ENCODE peak calls at places on chromosomes 5 and 9, in five cellular contexts. One of them, this sample, is unnamed.

GRCh38 chr5:170596482-170596881 is 92.7 kb downstream of the KCNIP1 start:
- DNase-seq in K562: no peak
- DNase-seq in Peyer's patch: no peak
- DNase-seq in HCT116: no peak
- DNase-seq in gastrocnemius medialis: no peak
- DNase-seq in this sample: no peak

GRCh38 chr9:74570879-74571512 is 73.9 kb downstream of the RORB start:
- DNase-seq in K562: peak; percentile 21
- DNase-seq in Peyer's patch: no peak
- DNase-seq in HCT116: peak; percentile 16
- DNase-seq in gastrocnemius medialis: no peak
- DNase-seq in this sample: no peak

GRCh38 chr5:171192111-171192510 is 116.9 kb upstream of the TLX3 start:
- DNase-seq in K562: no peak
- DNase-seq in Peyer's patch: no peak
- DNase-seq in HCT116: no peak
- DNase-seq in gastrocnemius medialis: no peak
- DNase-seq in this sample: no peak

GRCh38 chr5:38250752-38251448 is 7.5 kb upstream of the EGFLAM start:
- DNase-seq in K562: no peak
- DNase-seq in Peyer's patch: no peak
- DNase-seq in HCT116: no peak
- DNase-seq in gastrocnemius medialis: no peak
- DNase-seq in this sample: no peak

GRCh38 chr9:33135086-33135958 is 31.8 kb downstream of the B4GALT1 start:
- DNase-seq in K562: no peak
- DNase-seq in Peyer's patch: no peak
- DNase-seq in HCT116: no peak
- DNase-seq in gastrocnemius medialis: no peak
- DNase-seq in this sample: no peak

GRCh38 chr5:59178482-59178881 is 595.6 kb downstream of the RAB3C start:
- DNase-seq in K562: no peak
- DNase-seq in Peyer's patch: no peak
- DNase-seq in HCT116: no peak
- DNase-seq in gastrocnemius medialis: no peak
- DNase-seq in this sample: no peak

GRCh38 chr9:88652876-88653275 is 117.9 kb downstream of the NXNL2 start:
- DNase-seq in K562: no peak
- DNase-seq in Peyer's patch: no peak
- DNase-seq in HCT116: no peak
- DNase-seq in gastrocnemius medialis: no peak
- DNase-seq in this sample: no peak

GRCh38 chr5:2744485-2744884 is 7.0 kb downstream of the IRX2 start:
- DNase-seq in K562: no peak
- DNase-seq in Peyer's patch: no peak
- DNase-seq in HCT116: no peak
- DNase-seq in gastrocnemius medialis: no peak
- DNase-seq in this sample: no peak

GRCh38 chr5:79962580-79963222 is 28.4 kb downstream of the MTX3 start:
- DNase-seq in K562: peak; percentile 16
- DNase-seq in Peyer's patch: no peak
- DNase-seq in HCT116: no peak
- DNase-seq in gastrocnemius medialis: no peak
- DNase-seq in this sample: no peak

GRCh38 chr5:147234098-147234824 is 565 bp upstream of the STK32A start:
- DNase-seq in K562: no peak
- DNase-seq in Peyer's patch: no peak
- DNase-seq in HCT116: no peak
- DNase-seq in gastrocnemius medialis: no peak
- DNase-seq in this sample: no peak

GRCh38 chr5:94064025-94064424 is 322.6 kb upstream of the POU5F2 start:
- DNase-seq in K562: no peak
- DNase-seq in Peyer's patch: no peak
- DNase-seq in HCT116: no peak
- DNase-seq in gastrocnemius medialis: no peak
- DNase-seq in this sample: no peak

GRCh38 chr5:159531554-159532105 is 201.3 kb upstream of the IL12B start:
- DNase-seq in K562: no peak
- DNase-seq in Peyer's patch: no peak
- DNase-seq in HCT116: no peak
- DNase-seq in gastrocnemius medialis: no peak
- DNase-seq in this sample: no peak

GRCh38 chr5:98314262-98314661 is 459.2 kb upstream of the RGMB start:
- DNase-seq in K562: no peak
- DNase-seq in Peyer's patch: no peak
- DNase-seq in HCT116: no peak
- DNase-seq in gastrocnemius medialis: no peak
- DNase-seq in this sample: no peak

GRCh38 chr5:143775258-143775657 is 36.7 kb upstream of the HMHB1 start:
- DNase-seq in K562: peak; percentile 11
- DNase-seq in Peyer's patch: no peak
- DNase-seq in HCT116: no peak
- DNase-seq in gastrocnemius medialis: no peak
- DNase-seq in this sample: no peak

GRCh38 chr5:34547300-34548085 is 108.6 kb upstream of the RAI14 start:
- DNase-seq in K562: no peak
- DNase-seq in Peyer's patch: no peak
- DNase-seq in HCT116: no peak
- DNase-seq in gastrocnemius medialis: no peak
- DNase-seq in this sample: no peak

GRCh38 chr9:82382887-82383616 is 394.5 kb downstream of the SPATA31D1 start:
- DNase-seq in K562: no peak
- DNase-seq in Peyer's patch: no peak
- DNase-seq in HCT116: no peak
- DNase-seq in gastrocnemius medialis: no peak
- DNase-seq in this sample: no peak

GRCh38 chr5:135645336-135645735 is 66.5 kb upstream of the CXCL14 start:
- DNase-seq in K562: no peak
- DNase-seq in Peyer's patch: no peak
- DNase-seq in HCT116: no peak
- DNase-seq in gastrocnemius medialis: peak; percentile 21
- DNase-seq in this sample: no peak

GRCh38 chr9:78903581-78903980 is 606.7 kb downstream of the PSAT1 start:
- DNase-seq in K562: no peak
- DNase-seq in Peyer's patch: no peak
- DNase-seq in HCT116: no peak
- DNase-seq in gastrocnemius medialis: no peak
- DNase-seq in this sample: no peak

GRCh38 chr9:6354072-6354686 is 26.0 kb downstream of the TPD52L3 start:
- DNase-seq in K562: peak; percentile 44
- DNase-seq in Peyer's patch: no peak
- DNase-seq in HCT116: peak; percentile 49
- DNase-seq in gastrocnemius medialis: no peak
- DNase-seq in this sample: no peak

GRCh38 chr9:135090547-135090946 is 3.1 kb downstream of the OLFM1 start:
- DNase-seq in K562: peak; percentile 3
- DNase-seq in Peyer's patch: no peak
- DNase-seq in HCT116: no peak
- DNase-seq in gastrocnemius medialis: no peak
- DNase-seq in this sample: no peak

GRCh38 chr5:176415240-176416122 is 858 bp downstream of the CLTB start:
- DNase-seq in K562: peak; percentile 31
- DNase-seq in Peyer's patch: peak; percentile 67
- DNase-seq in HCT116: no peak
- DNase-seq in gastrocnemius medialis: no peak
- DNase-seq in this sample: peak; percentile 40

GRCh38 chr5:154466671-154467070 is 11.4 kb downstream of the HAND1 start:
- DNase-seq in K562: no peak
- DNase-seq in Peyer's patch: no peak
- DNase-seq in HCT116: no peak
- DNase-seq in gastrocnemius medialis: no peak
- DNase-seq in this sample: no peak

GRCh38 chr5:60961685-60962084 is 16.7 kb downstream of the NDUFAF2 start:
- DNase-seq in K562: peak; percentile 29
- DNase-seq in Peyer's patch: no peak
- DNase-seq in HCT116: no peak
- DNase-seq in gastrocnemius medialis: no peak
- DNase-seq in this sample: no peak

GRCh38 chr5:107395632-107396350 is 274.9 kb downstream of the EFNA5 start:
- DNase-seq in K562: no peak
- DNase-seq in Peyer's patch: no peak
- DNase-seq in HCT116: no peak
- DNase-seq in gastrocnemius medialis: no peak
- DNase-seq in this sample: no peak

GRCh38 chr9:114250235-114250568 is 72.7 kb upstream of the ORM1 start:
- DNase-seq in K562: no peak
- DNase-seq in Peyer's patch: no peak
- DNase-seq in HCT116: no peak
- DNase-seq in gastrocnemius medialis: peak; percentile 45
- DNase-seq in this sample: peak; percentile 78

GRCh38 chr5:30747412-30747811 is 446.1 kb upstream of the CDH6 start:
- DNase-seq in K562: no peak
- DNase-seq in Peyer's patch: no peak
- DNase-seq in HCT116: no peak
- DNase-seq in gastrocnemius medialis: no peak
- DNase-seq in this sample: no peak

GRCh38 chr9:115498338-115498737 is 380.4 kb upstream of the TNC start:
- DNase-seq in K562: no peak
- DNase-seq in Peyer's patch: no peak
- DNase-seq in HCT116: no peak
- DNase-seq in gastrocnemius medialis: no peak
- DNase-seq in this sample: no peak

GRCh38 chr9:69758001-69758730 is 1.6 kb downstream of the PTAR1 start:
- DNase-seq in K562: no peak
- DNase-seq in Peyer's patch: no peak
- DNase-seq in HCT116: no peak
- DNase-seq in gastrocnemius medialis: no peak
- DNase-seq in this sample: no peak

GRCh38 chr9:37422289-37423104 is at the start of gene GRHPR:
- DNase-seq in K562: peak; percentile 97
- DNase-seq in Peyer's patch: peak; percentile 97
- DNase-seq in HCT116: peak; percentile 52
- DNase-seq in gastrocnemius medialis: peak; percentile 83
- DNase-seq in this sample: peak; percentile 89
- TF ChIP-seq POLR2A in K562: peak; percentile 94
- TF ChIP-seq POLR2A in Peyer's patch: peak; percentile 91
- TF ChIP-seq POLR2A in HCT116: peak; percentile 85
- TF ChIP-seq POLR2A in gastrocnemius medialis: peak; percentile 75
- TF ChIP-seq POLR2A in this sample: peak; percentile 44

GRCh38 chr5:174793076-174793475 is 68.7 kb downstream of the MSX2 start:
- DNase-seq in K562: no peak
- DNase-seq in Peyer's patch: no peak
- DNase-seq in HCT116: no peak
- DNase-seq in gastrocnemius medialis: no peak
- DNase-seq in this sample: no peak
- TF ChIP-seq CTCF in K562: no peak
- TF ChIP-seq CTCF in Peyer's patch: no peak
- TF ChIP-seq CTCF in HCT116: no peak
- TF ChIP-seq CTCF in gastrocnemius medialis: no peak
- TF ChIP-seq CTCF in this sample: no peak

GRCh38 chr9:87197349-87198130 is 250.2 kb upstream of the GAS1 start:
- DNase-seq in K562: no peak
- DNase-seq in Peyer's patch: no peak
- DNase-seq in HCT116: no peak
- DNase-seq in gastrocnemius medialis: no peak
- DNase-seq in this sample: no peak
- H3K4me1 ChIP-seq in K562: no peaks in the 10 kb centered on the region
- H3K4me1 ChIP-seq in Peyer's patch: no peaks in the 10 kb centered on the region
- H3K4me1 ChIP-seq in HCT116: no peaks in the 10 kb centered on the region
- H3K4me1 ChIP-seq in gastrocnemius medialis: no peaks in the 10 kb centered on the region
- H3K4me1 ChIP-seq in this sample: no peaks in the 10 kb centered on the region

DNA sequence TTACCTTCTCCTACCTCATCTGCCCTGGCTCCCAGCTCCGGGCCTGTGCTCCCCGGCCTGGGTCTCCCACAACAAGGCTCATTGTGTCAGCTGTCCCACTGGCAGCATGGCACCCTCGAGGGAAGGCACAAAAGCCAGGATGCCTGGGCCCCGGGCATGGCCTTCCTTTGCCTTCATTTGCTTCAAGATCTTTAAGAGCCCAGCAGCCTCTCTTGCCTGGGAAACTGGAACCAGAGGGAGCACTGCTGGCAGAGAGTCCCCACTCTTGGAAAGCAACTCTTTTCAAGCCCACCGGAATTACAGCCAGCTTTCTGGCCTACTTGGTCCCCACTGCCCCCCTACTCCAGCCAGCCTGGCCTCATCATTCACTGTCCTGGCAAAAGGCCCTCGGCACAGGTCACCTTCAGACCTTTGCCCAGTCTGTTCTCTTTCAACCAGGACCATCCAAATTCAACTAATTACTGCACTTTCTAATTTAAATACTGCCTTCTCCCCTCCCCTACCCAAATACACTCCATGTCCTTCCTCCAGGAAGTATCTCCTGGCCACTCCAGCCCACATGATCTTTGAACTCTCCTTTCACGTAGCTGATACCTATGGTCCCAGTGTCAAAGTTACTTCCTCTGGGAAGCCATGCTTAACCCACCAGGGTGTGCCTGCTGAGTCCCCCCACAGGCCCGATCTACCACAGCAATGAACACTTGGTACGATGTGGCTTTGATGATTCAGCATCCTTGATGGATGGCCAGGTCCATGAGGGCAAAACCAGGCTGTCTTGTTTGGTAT is 8.9 kb downstream of the ZER1 start:
- DNase-seq in K562: no peak
- DNase-seq in Peyer's patch: no peak
- DNase-seq in HCT116: no peak
- DNase-seq in gastrocnemius medialis: no peak
- DNase-seq in this sample: no peak
- TF ChIP-seq POLR2A in K562: no peak
- TF ChIP-seq POLR2A in Peyer's patch: no peak
- TF ChIP-seq POLR2A in HCT116: no peak
- TF ChIP-seq POLR2A in gastrocnemius medialis: no peak
- TF ChIP-seq POLR2A in this sample: no peak

GRCh38 chr9:80867731-80868130 is 821.6 kb downstream of the TLE1 start:
- DNase-seq in K562: no peak
- DNase-seq in Peyer's patch: no peak
- DNase-seq in HCT116: no peak
- DNase-seq in gastrocnemius medialis: no peak
- DNase-seq in this sample: no peak
- TF ChIP-seq CTCF in K562: no peak
- TF ChIP-seq CTCF in Peyer's patch: no peak
- TF ChIP-seq CTCF in HCT116: no peak
- TF ChIP-seq CTCF in gastrocnemius medialis: no peak
- TF ChIP-seq CTCF in this sample: no peak